ENCODE peak calls at places on chromosomes 2 and 18, in four cellular contexts. S, V, C and O are unnamed samples.

GRCh38 chr2:197031805-197032204 is 105.3 kb upstream of the PGAP1 start:
- DNase-seq in S (no peak), V (no peak), C (no peak), O (no peak)

GRCh38 chr2:206693399-206694137 is 24.6 kb downstream of the DYTN start:
- DNase-seq in S (peak; percentile 36), V (peak; percentile 50), C (peak; percentile 18), O (peak; percentile 68)

GRCh38 chr2:167844714-167845530 is 402.5 kb downstream of the STK39 start:
- DNase-seq in S (no peak), V (peak; percentile 26), C (no peak), O (no peak)

GRCh38 chr18:10726198-10727068 is 200.6 kb downstream of the NAPG start:
- DNase-seq in S (peak; percentile 32), V (no peak), C (no peak), O (no peak)

GRCh38 chr18:12377556-12378553 is 828 bp upstream of the AFG3L2 start:
- DNase-seq in S (no peak), V (peak; percentile 99), C (no peak), O (no peak)

GRCh38 chr2:39119732-39120520 is 925 bp downstream of the SOS1 start:
- DNase-seq in S (peak; percentile 46), V (peak; percentile 44), C (peak; percentile 63), O (peak; percentile 66)

GRCh38 chr2:11802782-11803191 is 56.4 kb downstream of the LPIN1 start:
- DNase-seq in S (no peak), V (no peak), C (no peak), O (peak; percentile 64)

GRCh38 chr2:2825062-2825461 is 494.0 kb upstream of the MYT1L start:
- DNase-seq in S (peak; percentile 2), V (no peak), C (no peak), O (no peak)

GRCh38 chr2:232336956-232337700 is 41.4 kb upstream of the ALPP start:
- DNase-seq in S (no peak), V (no peak), C (peak; percentile 2), O (no peak)

GRCh38 chr2:157837851-157838441 is 38.2 kb downstream of the ACVR1 start:
- DNase-seq in S (no peak), V (no peak), C (no peak), O (peak; percentile 85)

GRCh38 chr2:70141754-70142589 is 48.8 kb downstream of the C2orf42 start:
- DNase-seq in S (peak; percentile 90), V (no peak), C (peak; percentile 60), O (peak; percentile 60)

GRCh38 chr2:64115808-64116598 is 28.2 kb downstream of the PELI1 start:
- DNase-seq in S (no peak), V (no peak), C (no peak), O (no peak)

GRCh38 chr2:72998724-72999123 is 72.8 kb downstream of the SFXN5 start:
- DNase-seq in S (peak; percentile 35), V (no peak), C (no peak), O (no peak)